ENCODE peak calls at places on chromosomes 16 and 17, in ten cellular contexts. I, V, P, Q, Y, D, G, U, B and O are unnamed samples.

GRCh38 chr16:49089533-49089932 is 192.1 kb downstream of the CBLN1 start:
- DNase-seq in I (no peak), V (no peak), P (no peak), Q (no peak), Y (no peak), D (no peak), G (no peak), U (no peak), B (no peak), O (no peak)

GRCh38 chr17:4584125-4584834 is at the start of gene SMTNL2:
- DNase-seq in I (no peak), V (no peak), P (no peak), Q (peak), Y (no peak), D (peak), G (no peak), U (no peak), B (peak), O (no peak)

GRCh38 chr17:79800325-79801155 is 3.7 kb upstream of the CBX8 start:
- DNase-seq in I (no peak), V (peak), P (no peak), Q (peak), Y (peak), D (peak), G (peak), U (no peak), B (no peak), O (peak)

GRCh38 chr16:776824-777223 is 11.4 kb downstream of the RPUSD1 start:
- DNase-seq in I (no peak), V (no peak), P (no peak), Q (no peak), Y (no peak), D (no peak), G (no peak), U (no peak), B (no peak), O (no peak)

GRCh38 chr17:57203076-57203475 is 53.2 kb upstream of the MSI2 start:
- DNase-seq in I (no peak), V (no peak), P (no peak), Q (no peak), Y (no peak), D (no peak), G (no peak), U (no peak), B (no peak), O (no peak)

GRCh38 chr17:2701161-2701995 is 10.2 kb downstream of the CLUH start:
- DNase-seq in I (no peak), V (no peak), P (no peak), Q (no peak), Y (no peak), D (no peak), G (no peak), U (no peak), B (no peak), O (no peak)

GRCh38 chr16:86498661-86499493 is 11.4 kb upstream of the FOXF1 start:
- DNase-seq in I (no peak), V (no peak), P (no peak), Q (no peak), Y (no peak), D (peak), G (no peak), U (no peak), B (no peak), O (no peak)

GRCh38 chr17:44854201-44854600 is 6.5 kb downstream of the HIGD1B start:
- DNase-seq in I (no peak), V (no peak), P (no peak), Q (no peak), Y (no peak), D (no peak), G (no peak), U (no peak), B (no peak), O (no peak)

GRCh38 chr17:44279586-44280344 is 11.8 kb upstream of the SLC4A1 start:
- DNase-seq in I (no peak), V (no peak), P (peak), Q (peak), Y (no peak), D (peak), G (no peak), U (peak), B (peak), O (peak)

GRCh38 chr17:45759761-45760160 is 24.4 kb upstream of the CRHR1 start:
- DNase-seq in I (no peak), V (no peak), P (no peak), Q (no peak), Y (no peak), D (no peak), G (no peak), U (no peak), B (no peak), O (peak)

GRCh38 chr16:11439790-11440656 is 94.8 kb downstream of the RMI2 start:
- DNase-seq in I (no peak), V (no peak), P (no peak), Q (no peak), Y (no peak), D (no peak), G (no peak), U (no peak), B (no peak), O (no peak)

GRCh38 chr16:2976201-2976600 is 4.0 kb downstream of the PKMYT1 start:
- DNase-seq in I (no peak), V (no peak), P (no peak), Q (no peak), Y (no peak), D (no peak), G (no peak), U (no peak), B (no peak), O (no peak)